ENCODE peak calls at places on chromosome 10, in six cellular contexts. Q is GM12891, X is K562, W is GM12878, C is HepG2, T is H1. H is an unnamed sample.

GRCh38 chr10:74244097-74244685 is 93.2 kb downstream of the ADK start:
- DNase-seq in Q (no peak), X (no peak), W (no peak), C (peak), T (no peak), H (no peak)

GRCh38 chr10:74558403-74558802 is 268.0 kb upstream of the KAT6B start:
- DNase-seq in Q (no peak), X (no peak), W (no peak), C (no peak), T (no peak), H (no peak)

GRCh38 chr10:81569488-81569887 is 305.5 kb upstream of the NRG3 start:
- DNase-seq in Q (no peak), X (no peak), W (no peak), C (no peak), T (no peak), H (no peak)

GRCh38 chr10:27658788-27659187 is 86.8 kb downstream of the MKX start:
- DNase-seq in Q (no peak), X (no peak), W (no peak), C (no peak), T (no peak), H (no peak)

GRCh38 chr10:133176546-133176945 is 16.5 kb downstream of the KNDC1 start:
- DNase-seq in Q (no peak), X (no peak), W (no peak), C (no peak), T (no peak), H (no peak)

GRCh38 chr10:102132563-102133372 is at the start of gene PPRC1:
- DNase-seq in Q (peak), X (peak), W (peak), C (peak), T (peak), H (peak)

GRCh38 chr10:101066146-101066889 is 4.5 kb downstream of the KAZALD1 start:
- DNase-seq in Q (peak), X (peak), W (no peak), C (peak), T (no peak), H (peak)

GRCh38 chr10:80410122-80410521 is 1.8 kb downstream of the PRXL2A start:
- DNase-seq in Q (no peak), X (no peak), W (no peak), C (no peak), T (no peak), H (no peak)

GRCh38 chr10:25815236-25815635 is 118.8 kb upstream of the MYO3A start:
- DNase-seq in Q (no peak), X (no peak), W (no peak), C (no peak), T (no peak), H (no peak)

GRCh38 chr10:63385254-63385653 is 80.5 kb downstream of the JMJD1C start:
- DNase-seq in Q (no peak), X (no peak), W (no peak), C (no peak), T (no peak), H (no peak)

GRCh38 chr10:22824520-22824919 is 103.3 kb upstream of the ARMC3 start:
- DNase-seq in Q (no peak), X (no peak), W (no peak), C (no peak), T (no peak), H (no peak)

GRCh38 chr10:22259280-22259679 is 41.5 kb upstream of the EBLN1 start:
- DNase-seq in Q (no peak), X (no peak), W (no peak), C (no peak), T (no peak), H (no peak)

GRCh38 chr10:71717056-71717755 is 2.4 kb downstream of the C10orf105 start:
- DNase-seq in Q (no peak), X (no peak), W (no peak), C (no peak), T (no peak), H (no peak)

GRCh38 chr10:126568809-126569208 is 101.7 kb downstream of the C10orf90 start:
- DNase-seq in Q (no peak), X (no peak), W (no peak), C (no peak), T (no peak), H (no peak)

GRCh38 chr10:3869036-3869435 is 84.0 kb upstream of the KLF6 start:
- DNase-seq in Q (no peak), X (no peak), W (no peak), C (no peak), T (no peak), H (no peak)

GRCh38 chr10:58573970-58574538 is 61.4 kb downstream of the BICC1 start:
- DNase-seq in Q (no peak), X (no peak), W (no peak), C (no peak), T (no peak), H (no peak)

GRCh38 chr10:102449321-102450123 is 1.8 kb downstream of the C10orf95 start:
- DNase-seq in Q (no peak), X (peak), W (peak), C (peak), T (no peak), H (no peak)

GRCh38 chr10:112269266-112269665 is 13.9 kb upstream of the TECTB start:
- DNase-seq in Q (no peak), X (no peak), W (no peak), C (no peak), T (no peak), H (no peak)

GRCh38 chr10:11451640-11452260 is 159.7 kb downstream of the USP6NL start:
- DNase-seq in Q (no peak), X (no peak), W (no peak), C (no peak), T (no peak), H (no peak)

GRCh38 chr10:75703191-75703861 is 271.9 kb downstream of the LRMDA start:
- DNase-seq in Q (no peak), X (no peak), W (no peak), C (no peak), T (no peak), H (no peak)

GRCh38 chr10:43452356-43452914 is 15.5 kb downstream of the ZNF487 start:
- DNase-seq in Q (no peak), X (no peak), W (no peak), C (no peak), T (no peak), H (no peak)

GRCh38 chr10:7233259-7233991 is 177.4 kb downstream of the SFMBT2 start:
- DNase-seq in Q (no peak), X (peak), W (no peak), C (peak), T (no peak), H (no peak)

GRCh38 chr10:72310241-72310633 is 36.5 kb downstream of the DDIT4 start:
- DNase-seq in Q (no peak), X (no peak), W (no peak), C (no peak), T (no peak), H (peak)

GRCh38 chr10:34319197-34319846 is 495.8 kb downstream of the PARD3 start:
- DNase-seq in Q (no peak), X (no peak), W (no peak), C (peak), T (no peak), H (no peak)

GRCh38 chr10:52571018-52571417 is 201.6 kb downstream of the MBL2 start:
- DNase-seq in Q (no peak), X (no peak), W (no peak), C (no peak), T (no peak), H (no peak)

GRCh38 chr10:63720072-63720537 is 198.9 kb downstream of the REEP3 start:
- DNase-seq in Q (no peak), X (peak), W (peak), C (peak), T (no peak), H (no peak)

GRCh38 chr10:1048349-1048731 is 579 bp downstream of the IDI1 start:
- DNase-seq in Q (no peak), X (no peak), W (no peak), C (peak), T (no peak), H (no peak)

GRCh38 chr10:64210211-64210610 is 689.0 kb downstream of the REEP3 start:
- DNase-seq in Q (no peak), X (no peak), W (no peak), C (no peak), T (no peak), H (no peak)

GRCh38 chr10:99754670-99755069 is 22.6 kb downstream of the CUTC start:
- DNase-seq in Q (no peak), X (no peak), W (no peak), C (peak), T (no peak), H (no peak)

GRCh38 chr10:112843623-112844022 is 106.4 kb upstream of the TCF7L2 start:
- DNase-seq in Q (no peak), X (peak), W (no peak), C (peak), T (no peak), H (no peak)

GRCh38 chr10:43408710-43409384 is at the start of gene HNRNPF:
- DNase-seq in Q (peak), X (peak), W (peak), C (peak), T (peak), H (peak)

GRCh38 chr10:3066317-3066931 is 924 bp upstream of the PFKP start:
- DNase-seq in Q (no peak), X (peak), W (no peak), C (no peak), T (no peak), H (no peak)

GRCh38 chr10:98266647-98267046 is 1.3 kb downstream of the LOXL4 start:
- DNase-seq in Q (no peak), X (no peak), W (no peak), C (no peak), T (no peak), H (no peak)
- TF ChIP-seq TAF1 in Q (no peak), X (no peak), W (no peak), C (no peak), T (no peak), H (no peak)

DNA sequence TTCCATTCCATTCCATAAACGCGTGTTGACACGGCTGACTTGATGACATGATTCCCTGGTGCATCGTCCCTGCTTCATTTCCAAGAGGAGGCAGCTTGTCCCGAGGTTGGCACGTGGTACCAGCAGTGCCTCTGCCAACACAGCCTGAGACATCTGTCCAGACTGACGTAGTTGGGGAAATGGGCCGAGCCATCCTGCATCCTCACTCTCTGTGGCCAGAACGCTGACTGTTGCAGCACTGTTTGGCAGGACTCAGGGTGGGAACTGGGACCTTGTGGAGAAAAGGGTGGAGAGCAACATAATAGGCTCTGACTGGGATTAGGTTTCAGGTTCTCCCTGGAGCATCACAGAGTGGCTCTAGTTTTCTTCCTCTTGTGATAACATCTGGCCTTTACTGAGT is 118.6 kb upstream of the BTBD16 start:
- DNase-seq in Q (no peak), X (no peak), W (no peak), C (no peak), T (no peak), H (no peak)
- TF ChIP-seq POLR2AphosphoS5 in Q (no peak), X (no peak), W (no peak), C (no peak), T (no peak), H (no peak)

GRCh38 chr10:97869091-97870042 is 19.7 kb downstream of the GOLGA7B start:
- DNase-seq in Q (peak), X (peak), W (peak), C (peak), T (no peak), H (peak)
- TF ChIP-seq POLR2A in Q (no peak), X (no peak), W (no peak), C (no peak), T (no peak), H (no peak)

GRCh38 chr10:125341611-125342010 is 181.2 kb upstream of the CTBP2 start:
- DNase-seq in Q (no peak), X (no peak), W (no peak), C (no peak), T (no peak), H (no peak)
- TF ChIP-seq TAF1 in Q (no peak), X (no peak), W (no peak), C (no peak), T (no peak), H (no peak)

DNA sequence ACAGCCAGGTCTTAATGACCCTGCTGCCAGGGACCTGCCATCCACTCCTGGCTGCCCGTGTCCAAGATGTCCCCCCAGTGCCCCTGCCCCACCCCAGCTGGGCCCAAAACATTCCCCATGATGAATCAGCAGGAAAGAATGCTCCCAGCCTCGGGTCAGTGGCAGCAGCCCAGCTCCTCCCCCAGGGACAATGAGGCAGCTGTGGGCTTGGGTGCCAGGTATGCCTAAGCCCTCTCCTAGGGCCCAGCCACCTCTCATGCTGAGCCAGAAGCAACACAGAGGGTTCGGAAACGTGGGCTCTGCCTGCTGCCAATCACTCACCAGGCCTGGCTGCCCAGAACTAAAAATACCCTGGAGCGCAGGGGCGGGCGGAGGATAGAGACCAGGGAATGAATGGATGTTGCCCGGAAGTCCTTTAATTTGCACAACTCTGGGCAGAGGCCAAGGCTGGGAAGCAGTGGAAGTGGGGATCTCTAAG is 1.5 kb upstream of the LOXL4 start:
- DNase-seq in Q (no peak), X (peak), W (no peak), C (peak), T (peak), H (no peak)
- TF ChIP-seq POLR2AphosphoS5 in Q (no peak), X (no peak), W (no peak), C (no peak), T (no peak), H (no peak)

DNA sequence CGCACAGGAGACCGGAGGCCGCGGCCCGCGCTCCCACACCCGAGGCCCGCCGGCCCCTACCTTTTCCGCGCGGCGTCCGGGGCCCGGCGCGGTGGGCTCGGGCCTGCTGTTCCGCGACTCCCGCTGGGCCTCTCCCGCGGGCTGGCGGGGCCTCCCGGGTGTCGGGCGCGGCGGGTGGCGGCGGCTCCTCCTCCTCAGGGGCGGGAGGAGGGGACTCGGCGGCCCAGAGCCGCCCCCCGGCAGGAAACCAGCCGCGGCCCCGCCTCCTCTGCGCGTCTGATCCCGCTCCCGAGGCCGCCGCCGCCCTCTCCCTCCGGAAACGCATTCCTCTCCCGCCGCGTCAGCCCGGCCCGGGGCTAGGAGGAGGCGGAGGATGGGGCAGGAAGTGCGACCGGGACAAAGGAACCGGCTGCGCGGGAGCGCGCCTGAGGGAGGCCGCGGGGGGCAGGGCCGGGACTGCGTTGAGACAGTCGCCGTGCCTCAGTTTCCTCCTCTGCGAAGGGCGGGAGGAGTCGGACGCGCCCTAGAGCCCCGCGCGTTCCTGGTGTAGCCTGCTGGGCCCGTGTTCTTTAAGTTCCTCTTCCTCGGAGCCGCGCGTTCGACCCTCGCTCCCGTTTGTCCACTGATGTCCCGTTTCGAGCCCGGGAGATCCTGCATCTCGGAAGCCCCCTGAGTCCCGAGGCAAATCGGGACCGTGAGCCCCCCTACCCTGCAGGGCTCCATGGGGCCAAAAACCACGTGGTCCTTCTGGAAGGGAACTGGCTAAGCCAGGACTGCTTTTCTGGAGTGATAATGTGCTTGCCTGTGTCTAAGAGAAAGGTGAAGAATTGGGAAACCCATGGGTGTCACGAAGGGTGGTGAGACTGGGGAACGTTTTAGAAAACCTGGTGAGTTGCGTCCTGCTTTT is at the start of gene ITGB1:
- DNase-seq in Q (peak), X (peak), W (no peak), C (peak), T (peak), H (peak)
- TF ChIP-seq POLR2A in Q (no peak), X (peak), W (peak), C (peak), T (peak), H (peak)

DNA sequence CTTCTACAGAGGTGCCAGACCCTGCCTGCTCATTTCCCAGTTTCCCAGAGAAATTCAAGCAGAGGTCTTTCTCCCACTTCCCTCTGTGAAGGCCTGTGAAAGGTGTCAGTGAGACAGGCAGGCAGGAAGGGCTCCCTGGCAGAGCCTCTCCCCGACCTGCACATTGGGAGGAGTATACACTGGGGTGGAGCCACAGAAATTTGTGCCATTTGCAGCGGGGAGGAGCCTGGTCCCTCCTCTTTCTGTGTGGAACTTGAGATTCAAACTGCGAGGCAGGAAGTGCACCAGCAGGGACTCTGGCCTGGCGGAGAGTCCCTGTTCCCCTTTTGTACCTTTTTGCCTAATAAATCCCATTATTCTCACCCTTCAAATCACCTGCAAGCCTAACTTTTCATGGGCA is 54.6 kb upstream of the OPN4 start:
- DNase-seq in Q (no peak), X (no peak), W (peak), C (no peak), T (no peak), H (no peak)
- TF ChIP-seq TAF1 in Q (no peak), X (no peak), W (no peak), C (no peak), T (no peak), H (no peak)

H was measured in GM12892.